ENCODE peak calls at places on chromosomes 4 and X, in ten cellular contexts. D is upper lobe of left lung; W is T-helper 17 cell; N is A549; V is activated naive CD8-positive, alpha-beta T cell treated with anti-CD3 and anti-CD28 coated beads, Interleukin-2, amount 50 U/mL, for 24 hours; S is stimulated activated naive CD8-positive, alpha-beta T cell treated with anti-CD3 and anti-CD28 coated beads, Interleukin-15, amount 100 ng/mL, for 72 hours; M is psoas muscle; Z is mucosa of descending colon; B is gastroesophageal sphincter; Y is naive thymus-derived CD4-positive, alpha-beta T cell. K is an unnamed sample.

GRCh38 chrX:39327255-39327654 is 526.0 kb downstream of the MID1IP1 start:
- ATAC-seq in D (no peak), W (peak), N (no peak), V (peak), S (peak), M (no peak), Z (no peak), B (no peak), Y (peak), K (no peak)

GRCh38 chr4:184978211-184978610 is 40.1 kb upstream of the HELT start:
- ATAC-seq in D (peak), W (no peak), N (no peak), V (no peak), S (no peak), M (peak), Z (peak), B (no peak), Y (no peak), K (no peak)

GRCh38 chr4:150126880-150127236 is 48.6 kb downstream of the DCLK2 start:
- ATAC-seq in D (no peak), W (no peak), N (no peak), V (no peak), S (no peak), M (no peak), Z (no peak), B (no peak), Y (peak), K (peak)

GRCh38 chr4:40247350-40247749 is 50.5 kb downstream of the RHOH start:
- ATAC-seq in D (peak), W (peak), N (no peak), V (peak), S (peak), M (no peak), Z (peak), B (no peak), Y (peak), K (peak)

GRCh38 chrX:101191217-101191750 is 28.3 kb upstream of the DRP2 start:
- ATAC-seq in D (peak), W (no peak), N (no peak), V (no peak), S (no peak), M (peak), Z (no peak), B (peak), Y (no peak), K (no peak)

GRCh38 chr4:152820073-152820472 is 40.3 kb downstream of the ARFIP1 start:
- ATAC-seq in D (no peak), W (no peak), N (no peak), V (no peak), S (no peak), M (no peak), Z (no peak), B (no peak), Y (no peak), K (no peak)

GRCh38 chr4:157072002-157072401 is 3.9 kb upstream of the GLRB start:
- ATAC-seq in D (peak), W (no peak), N (no peak), V (no peak), S (no peak), M (no peak), Z (no peak), B (no peak), Y (peak), K (no peak)

GRCh38 chr4:139524062-139524631 is 31.9 kb downstream of the SETD7 start:
- ATAC-seq in D (no peak), W (no peak), N (peak), V (no peak), S (no peak), M (no peak), Z (no peak), B (no peak), Y (no peak), K (no peak)

GRCh38 chrX:115392031-115392430 is 102.5 kb downstream of the LUZP4 start:
- ATAC-seq in D (no peak), W (no peak), N (no peak), V (no peak), S (no peak), M (no peak), Z (no peak), B (no peak), Y (no peak), K (no peak)

K was measured in stimulated activated memory B cell treated with anti-CD40 and anti-IgM and Interleukin-4, amounts not matched to agents 10 μg/mL and 1 μg/mL and 100 μg/mL, for 72 hours.